ENCODE peak calls at places on chromosome 19, in eight cellular contexts. B is glutamatergic neuron; Z is pancreas; I is hepatic stellate cell; K is Daoy; T is activated CD4-positive, alpha-beta T cell treated with anti-CD3 and anti-CD28 coated beads, Interleukin-2, amount 50 U/mL, for 24 hours; Q is HTR-8/SVneo; C is fibroblast of pulmonary artery. Y is an unnamed sample.
A peak's percentile ranks its signal among the peaks of the same experiment; 100 is the strongest.

GRCh38 chr19:38245826-38246498 is 10.2 kb downstream of the PPP1R14A start:
- DNase-seq in Z (no peak), T (no peak), I (no peak), K (no peak), Q (no peak), C (peak; percentile 57), B (no peak), Y (no peak)

GRCh38 chr19:18109731-18110671 is 12.4 kb downstream of the MAST3 start:
- DNase-seq in Z (peak; percentile 67), Q (peak; percentile 49), I (peak; percentile 67), B (peak; percentile 67), K (peak; percentile 39), T (no peak), C (no peak), Y (peak; percentile 79)

GRCh38 chr19:13842294-13843103 is 34.4 kb upstream of the NANOS3 start:
- DNase-seq in T (peak; percentile 49), Q (no peak), C (peak; percentile 77), Z (peak; percentile 76), B (no peak), K (peak; percentile 87), I (peak; percentile 88), Y (peak; percentile 87)

GRCh38 chr19:18264428-18264827 is 9.8 kb downstream of the IQCN start:
- DNase-seq in B (no peak), Z (no peak), T (no peak), I (no peak), K (no peak), C (no peak), Q (no peak), Y (no peak)

GRCh38 chr19:33998739-33999345 is 173.5 kb upstream of the LSM14A start:
- DNase-seq in C (peak; percentile 28), I (no peak), Z (no peak), B (no peak), K (no peak), T (no peak), Q (peak; percentile 11), Y (no peak)

GRCh38 chr19:45526143-45526542 is 18.9 kb downstream of the VASP start:
- DNase-seq in C (peak; percentile 68), I (peak; percentile 79), Q (peak; percentile 74), K (peak; percentile 80), T (no peak), B (peak; percentile 73), Z (peak; percentile 61), Y (peak; percentile 57)

GRCh38 chr19:56538761-56539263 is at the start of gene ZFP28:
- DNase-seq in Z (peak; percentile 79), T (peak; percentile 1), C (no peak), K (no peak), Q (peak; percentile 77), B (peak; percentile 85), I (no peak), Y (peak; percentile 80)

GRCh38 chr19:39824143-39825092 is 9.5 kb downstream of the DYRK1B start:
- DNase-seq in C (peak; percentile 94), K (peak; percentile 90), T (peak; percentile 84), I (peak; percentile 97), Z (peak; percentile 89), B (peak; percentile 87), Q (peak; percentile 69), Y (peak; percentile 90)

GRCh38 chr19:6279931-6280591 is at the start of gene MLLT1:
- DNase-seq in I (peak; percentile 100), C (peak; percentile 98), Z (peak; percentile 98), Q (peak; percentile 99), B (peak; percentile 99), T (peak; percentile 94), K (peak; percentile 99), Y (peak; percentile 97)

GRCh38 chr19:2775556-2776430 is 7.3 kb downstream of the SGTA start:
- DNase-seq in K (peak; percentile 69), Q (no peak), Z (no peak), B (no peak), I (peak; percentile 87), T (peak; percentile 51), C (peak; percentile 19), Y (peak; percentile 62)